ENCODE peak calls at places on chromosomes 7 and 10, in ten cellular contexts. One of them, this sample, is unnamed.
A peak's percentile ranks its signal among the peaks of the same experiment; 100 is the strongest.

GRCh38 chr7:2437136-2437535 is 33.7 kb downstream of the CHST12 start:
- DNase-seq in non-pigmented ciliary epithelial cell: no peak
- DNase-seq in A549: no peak
- DNase-seq in anterior cingulate cortex: no peak
- DNase-seq in stimulated activated CD4-positive, alpha-beta T cell treated with anti-CD3 and anti-CD28 coated beads, Interleukin-4, amount 100 ng/mL, for 24 hours: no peak
- DNase-seq in upper lobe of right lung: no peak
- DNase-seq in HTR-8/SVneo: no peak
- DNase-seq in germinal center: no peak
- DNase-seq in prostate gland: no peak
- DNase-seq in aorta: no peak
- DNase-seq in this sample: no peak

GRCh38 chr7:22647451-22648257 is 79.3 kb upstream of the IL6 start:
- DNase-seq in non-pigmented ciliary epithelial cell: peak; percentile 93
- DNase-seq in A549: no peak
- DNase-seq in anterior cingulate cortex: no peak
- DNase-seq in stimulated activated CD4-positive, alpha-beta T cell treated with anti-CD3 and anti-CD28 coated beads, Interleukin-4, amount 100 ng/mL, for 24 hours: no peak
- DNase-seq in upper lobe of right lung: no peak
- DNase-seq in HTR-8/SVneo: no peak
- DNase-seq in germinal center: no peak
- DNase-seq in prostate gland: no peak
- DNase-seq in aorta: no peak
- DNase-seq in this sample: no peak

GRCh38 chr7:118243695-118244094 is 19.2 kb downstream of the ANKRD7 start:
- DNase-seq in non-pigmented ciliary epithelial cell: no peak
- DNase-seq in A549: no peak
- DNase-seq in anterior cingulate cortex: no peak
- DNase-seq in stimulated activated CD4-positive, alpha-beta T cell treated with anti-CD3 and anti-CD28 coated beads, Interleukin-4, amount 100 ng/mL, for 24 hours: no peak
- DNase-seq in upper lobe of right lung: no peak
- DNase-seq in HTR-8/SVneo: no peak
- DNase-seq in germinal center: no peak
- DNase-seq in prostate gland: no peak
- DNase-seq in aorta: no peak
- DNase-seq in this sample: no peak

GRCh38 chr7:55360486-55360885 is 4.7 kb upstream of the LANCL2 start:
- DNase-seq in non-pigmented ciliary epithelial cell: no peak
- DNase-seq in A549: no peak
- DNase-seq in anterior cingulate cortex: no peak
- DNase-seq in stimulated activated CD4-positive, alpha-beta T cell treated with anti-CD3 and anti-CD28 coated beads, Interleukin-4, amount 100 ng/mL, for 24 hours: no peak
- DNase-seq in upper lobe of right lung: no peak
- DNase-seq in HTR-8/SVneo: no peak
- DNase-seq in germinal center: no peak
- DNase-seq in prostate gland: no peak
- DNase-seq in aorta: no peak
- DNase-seq in this sample: no peak

GRCh38 chr10:15293862-15294835 is 76.9 kb downstream of the FAM171A1 start:
- DNase-seq in non-pigmented ciliary epithelial cell: no peak
- DNase-seq in A549: no peak
- DNase-seq in anterior cingulate cortex: peak; percentile 47
- DNase-seq in stimulated activated CD4-positive, alpha-beta T cell treated with anti-CD3 and anti-CD28 coated beads, Interleukin-4, amount 100 ng/mL, for 24 hours: no peak
- DNase-seq in upper lobe of right lung: no peak
- DNase-seq in HTR-8/SVneo: no peak
- DNase-seq in germinal center: no peak
- DNase-seq in prostate gland: no peak
- DNase-seq in aorta: no peak
- DNase-seq in this sample: peak; percentile 76

GRCh38 chr10:26437637-26438461 is at the start of gene APBB1IP:
- DNase-seq in non-pigmented ciliary epithelial cell: no peak
- DNase-seq in A549: no peak
- DNase-seq in anterior cingulate cortex: peak; percentile 3
- DNase-seq in stimulated activated CD4-positive, alpha-beta T cell treated with anti-CD3 and anti-CD28 coated beads, Interleukin-4, amount 100 ng/mL, for 24 hours: peak; percentile 52
- DNase-seq in upper lobe of right lung: peak; percentile 94
- DNase-seq in HTR-8/SVneo: no peak
- DNase-seq in germinal center: peak; percentile 70
- DNase-seq in prostate gland: no peak
- DNase-seq in aorta: peak; percentile 89
- DNase-seq in this sample: peak; percentile 16

GRCh38 chr10:28632597-28632940 is 44.8 kb upstream of the BAMBI start:
- DNase-seq in non-pigmented ciliary epithelial cell: no peak
- DNase-seq in A549: no peak
- DNase-seq in anterior cingulate cortex: no peak
- DNase-seq in stimulated activated CD4-positive, alpha-beta T cell treated with anti-CD3 and anti-CD28 coated beads, Interleukin-4, amount 100 ng/mL, for 24 hours: no peak
- DNase-seq in upper lobe of right lung: no peak
- DNase-seq in HTR-8/SVneo: no peak
- DNase-seq in germinal center: no peak
- DNase-seq in prostate gland: no peak
- DNase-seq in aorta: no peak
- DNase-seq in this sample: no peak

GRCh38 chr7:786472-787255 is 45.6 kb upstream of the SUN1 start:
- DNase-seq in non-pigmented ciliary epithelial cell: no peak
- DNase-seq in A549: peak; percentile 56
- DNase-seq in anterior cingulate cortex: no peak
- DNase-seq in stimulated activated CD4-positive, alpha-beta T cell treated with anti-CD3 and anti-CD28 coated beads, Interleukin-4, amount 100 ng/mL, for 24 hours: peak; percentile 76
- DNase-seq in upper lobe of right lung: peak; percentile 85
- DNase-seq in HTR-8/SVneo: peak; percentile 95
- DNase-seq in germinal center: peak; percentile 78
- DNase-seq in prostate gland: peak; percentile 61
- DNase-seq in aorta: peak; percentile 83
- DNase-seq in this sample: peak; percentile 73

GRCh38 chr7:107069457-107069856 is 25.0 kb downstream of the PRKAR2B start:
- DNase-seq in non-pigmented ciliary epithelial cell: no peak
- DNase-seq in A549: no peak
- DNase-seq in anterior cingulate cortex: no peak
- DNase-seq in stimulated activated CD4-positive, alpha-beta T cell treated with anti-CD3 and anti-CD28 coated beads, Interleukin-4, amount 100 ng/mL, for 24 hours: no peak
- DNase-seq in upper lobe of right lung: no peak
- DNase-seq in HTR-8/SVneo: no peak
- DNase-seq in germinal center: no peak
- DNase-seq in prostate gland: no peak
- DNase-seq in aorta: no peak
- DNase-seq in this sample: peak; percentile 61

GRCh38 chr10:92544296-92544695 is 29.6 kb downstream of the IDE start:
- DNase-seq in non-pigmented ciliary epithelial cell: peak; percentile 26
- DNase-seq in A549: no peak
- DNase-seq in anterior cingulate cortex: no peak
- DNase-seq in stimulated activated CD4-positive, alpha-beta T cell treated with anti-CD3 and anti-CD28 coated beads, Interleukin-4, amount 100 ng/mL, for 24 hours: no peak
- DNase-seq in upper lobe of right lung: no peak
- DNase-seq in HTR-8/SVneo: no peak
- DNase-seq in germinal center: no peak
- DNase-seq in prostate gland: no peak
- DNase-seq in aorta: no peak
- DNase-seq in this sample: no peak

GRCh38 chr7:11486271-11486670 is 345.7 kb downstream of the THSD7A start:
- DNase-seq in non-pigmented ciliary epithelial cell: no peak
- DNase-seq in A549: peak; percentile 20
- DNase-seq in anterior cingulate cortex: no peak
- DNase-seq in stimulated activated CD4-positive, alpha-beta T cell treated with anti-CD3 and anti-CD28 coated beads, Interleukin-4, amount 100 ng/mL, for 24 hours: no peak
- DNase-seq in upper lobe of right lung: no peak
- DNase-seq in HTR-8/SVneo: no peak
- DNase-seq in germinal center: no peak
- DNase-seq in prostate gland: no peak
- DNase-seq in aorta: no peak
- DNase-seq in this sample: no peak

GRCh38 chr10:70595566-70596016 is 7.0 kb downstream of the PRF1 start:
- DNase-seq in non-pigmented ciliary epithelial cell: no peak
- DNase-seq in A549: no peak
- DNase-seq in anterior cingulate cortex: no peak
- DNase-seq in stimulated activated CD4-positive, alpha-beta T cell treated with anti-CD3 and anti-CD28 coated beads, Interleukin-4, amount 100 ng/mL, for 24 hours: no peak
- DNase-seq in upper lobe of right lung: no peak
- DNase-seq in HTR-8/SVneo: no peak
- DNase-seq in germinal center: no peak
- DNase-seq in prostate gland: no peak
- DNase-seq in aorta: no peak
- DNase-seq in this sample: no peak

GRCh38 chr7:23261843-23262452 is 15.4 kb downstream of the GPNMB start:
- DNase-seq in non-pigmented ciliary epithelial cell: no peak
- DNase-seq in A549: peak; percentile 76
- DNase-seq in anterior cingulate cortex: no peak
- DNase-seq in stimulated activated CD4-positive, alpha-beta T cell treated with anti-CD3 and anti-CD28 coated beads, Interleukin-4, amount 100 ng/mL, for 24 hours: peak; percentile 64
- DNase-seq in upper lobe of right lung: no peak
- DNase-seq in HTR-8/SVneo: peak; percentile 85
- DNase-seq in germinal center: peak; percentile 81
- DNase-seq in prostate gland: no peak
- DNase-seq in aorta: peak; percentile 66
- DNase-seq in this sample: peak; percentile 54

GRCh38 chr10:47094126-47094525 is 182.9 kb downstream of the PTPN20 start:
- DNase-seq in non-pigmented ciliary epithelial cell: no peak
- DNase-seq in A549: no peak
- DNase-seq in anterior cingulate cortex: no peak
- DNase-seq in stimulated activated CD4-positive, alpha-beta T cell treated with anti-CD3 and anti-CD28 coated beads, Interleukin-4, amount 100 ng/mL, for 24 hours: no peak
- DNase-seq in upper lobe of right lung: no peak
- DNase-seq in HTR-8/SVneo: no peak
- DNase-seq in germinal center: no peak
- DNase-seq in prostate gland: no peak
- DNase-seq in aorta: no peak
- DNase-seq in this sample: no peak

GRCh38 chr10:119737039-119737663 is 11.3 kb downstream of the INPP5F start:
- DNase-seq in non-pigmented ciliary epithelial cell: no peak
- DNase-seq in A549: no peak
- DNase-seq in anterior cingulate cortex: no peak
- DNase-seq in stimulated activated CD4-positive, alpha-beta T cell treated with anti-CD3 and anti-CD28 coated beads, Interleukin-4, amount 100 ng/mL, for 24 hours: no peak
- DNase-seq in upper lobe of right lung: no peak
- DNase-seq in HTR-8/SVneo: no peak
- DNase-seq in germinal center: no peak
- DNase-seq in prostate gland: no peak
- DNase-seq in aorta: no peak
- DNase-seq in this sample: no peak

GRCh38 chr7:1706721-1707613 is 36.9 kb downstream of the ELFN1 start:
- DNase-seq in non-pigmented ciliary epithelial cell: no peak
- DNase-seq in A549: no peak
- DNase-seq in anterior cingulate cortex: no peak
- DNase-seq in stimulated activated CD4-positive, alpha-beta T cell treated with anti-CD3 and anti-CD28 coated beads, Interleukin-4, amount 100 ng/mL, for 24 hours: no peak
- DNase-seq in upper lobe of right lung: peak; percentile 42
- DNase-seq in HTR-8/SVneo: no peak
- DNase-seq in germinal center: no peak
- DNase-seq in prostate gland: no peak
- DNase-seq in aorta: peak; percentile 25
- DNase-seq in this sample: no peak

GRCh38 chr10:16520900-16521299 is 779 bp downstream of the C1QL3 start:
- DNase-seq in non-pigmented ciliary epithelial cell: no peak
- DNase-seq in A549: no peak
- DNase-seq in anterior cingulate cortex: no peak
- DNase-seq in stimulated activated CD4-positive, alpha-beta T cell treated with anti-CD3 and anti-CD28 coated beads, Interleukin-4, amount 100 ng/mL, for 24 hours: peak; percentile 15
- DNase-seq in upper lobe of right lung: peak; percentile 70
- DNase-seq in HTR-8/SVneo: no peak
- DNase-seq in germinal center: peak; percentile 14
- DNase-seq in prostate gland: peak; percentile 12
- DNase-seq in aorta: no peak
- DNase-seq in this sample: peak; percentile 39

GRCh38 chr7:129667551-129667950 is 56.0 kb downstream of the NRF1 start:
- DNase-seq in non-pigmented ciliary epithelial cell: no peak
- DNase-seq in A549: no peak
- DNase-seq in anterior cingulate cortex: no peak
- DNase-seq in stimulated activated CD4-positive, alpha-beta T cell treated with anti-CD3 and anti-CD28 coated beads, Interleukin-4, amount 100 ng/mL, for 24 hours: no peak
- DNase-seq in upper lobe of right lung: no peak
- DNase-seq in HTR-8/SVneo: no peak
- DNase-seq in germinal center: no peak
- DNase-seq in prostate gland: no peak
- DNase-seq in aorta: no peak
- DNase-seq in this sample: no peak

GRCh38 chr10:109593686-109594085 is 329.6 kb downstream of the XPNPEP1 start:
- DNase-seq in non-pigmented ciliary epithelial cell: no peak
- DNase-seq in A549: no peak
- DNase-seq in anterior cingulate cortex: no peak
- DNase-seq in stimulated activated CD4-positive, alpha-beta T cell treated with anti-CD3 and anti-CD28 coated beads, Interleukin-4, amount 100 ng/mL, for 24 hours: no peak
- DNase-seq in upper lobe of right lung: no peak
- DNase-seq in HTR-8/SVneo: no peak
- DNase-seq in germinal center: no peak
- DNase-seq in prostate gland: no peak
- DNase-seq in aorta: no peak
- DNase-seq in this sample: no peak

GRCh38 chr7:104967595-104967994 is 46.4 kb upstream of the KMT2E start:
- DNase-seq in non-pigmented ciliary epithelial cell: no peak
- DNase-seq in A549: no peak
- DNase-seq in anterior cingulate cortex: no peak
- DNase-seq in stimulated activated CD4-positive, alpha-beta T cell treated with anti-CD3 and anti-CD28 coated beads, Interleukin-4, amount 100 ng/mL, for 24 hours: no peak
- DNase-seq in upper lobe of right lung: no peak
- DNase-seq in HTR-8/SVneo: no peak
- DNase-seq in germinal center: no peak
- DNase-seq in prostate gland: no peak
- DNase-seq in aorta: peak; percentile 55
- DNase-seq in this sample: no peak

GRCh38 chr7:38855867-38856266 is 53.1 kb downstream of the VPS41 start:
- DNase-seq in non-pigmented ciliary epithelial cell: no peak
- DNase-seq in A549: no peak
- DNase-seq in anterior cingulate cortex: no peak
- DNase-seq in stimulated activated CD4-positive, alpha-beta T cell treated with anti-CD3 and anti-CD28 coated beads, Interleukin-4, amount 100 ng/mL, for 24 hours: no peak
- DNase-seq in upper lobe of right lung: no peak
- DNase-seq in HTR-8/SVneo: no peak
- DNase-seq in germinal center: no peak
- DNase-seq in prostate gland: no peak
- DNase-seq in aorta: no peak
- DNase-seq in this sample: no peak